ENCODE peak calls at places on chromosomes 3 and 15, in six cellular contexts. L, U, I, T, A and Y are unnamed samples.

GRCh38 chr3:8443829-8444791 is 57.5 kb upstream of the LMCD1 start:
- DNase-seq in I (no peak), A (peak; percentile 92), T (no peak), L (peak; percentile 97), U (peak; percentile 74), Y (no peak)

GRCh38 chr3:5264896-5265770 is 77.6 kb downstream of the EDEM1 start:
- DNase-seq in T (no peak), I (no peak), U (no peak), A (no peak), L (no peak), Y (no peak)

GRCh38 chr3:17431004-17431403 is 311.4 kb downstream of the TBC1D5 start:
- DNase-seq in T (no peak), A (no peak), U (no peak), I (peak; percentile 14), L (peak; percentile 2), Y (no peak)

GRCh38 chr3:25783661-25784512 is 644 bp upstream of the NGLY1 start:
- DNase-seq in T (peak; percentile 81), I (peak; percentile 33), U (no peak), L (peak; percentile 11), A (no peak), Y (peak; percentile 20)

GRCh38 chr15:91604122-91604521 is 249.4 kb upstream of the SLCO3A1 start:
- DNase-seq in T (no peak), L (no peak), U (no peak), I (no peak), A (no peak), Y (no peak)

GRCh38 chr3:195256639-195257453 is 14.1 kb downstream of the XXYLT1 start:
- DNase-seq in A (no peak), L (no peak), T (peak; percentile 49), U (no peak), I (no peak), Y (no peak)

GRCh38 chr15:93028632-93029612 is 60.1 kb downstream of the RGMA start:
- DNase-seq in T (no peak), I (no peak), L (no peak), U (peak; percentile 90), A (peak; percentile 93), Y (no peak)

GRCh38 chr15:98067339-98067738 is 106.8 kb downstream of the ARRDC4 start:
- DNase-seq in T (no peak), U (no peak), A (no peak), I (no peak), L (no peak), Y (no peak)

GRCh38 chr3:19739504-19739903 is 194.5 kb downstream of the EFHB start:
- DNase-seq in I (no peak), A (no peak), T (no peak), U (no peak), L (no peak), Y (no peak)

GRCh38 chr3:110858549-110858948 is 213.1 kb upstream of the NECTIN3 start:
- DNase-seq in T (no peak), L (no peak), U (no peak), A (no peak), I (no peak), Y (no peak)

GRCh38 chr3:192079098-192079497 is 618.1 kb downstream of the PYDC2 start:
- DNase-seq in I (no peak), L (no peak), U (no peak), T (no peak), A (no peak), Y (no peak)

GRCh38 chr3:153602801-153603200 is 440.8 kb downstream of the RAP2B start:
- DNase-seq in T (no peak), U (no peak), I (no peak), A (no peak), L (no peak), Y (no peak)

GRCh38 chr3:107752202-107752990 is 229.6 kb downstream of the BBX start:
- DNase-seq in T (no peak), A (no peak), L (no peak), I (no peak), U (no peak), Y (no peak)

GRCh38 chr15:57865294-57865693 is 158.8 kb downstream of the POLR2M start:
- DNase-seq in A (no peak), T (no peak), L (no peak), U (no peak), I (no peak), Y (no peak)

GRCh38 chr3:146772211-146772743 is 167.1 kb upstream of the PLSCR5 start:
- DNase-seq in L (no peak), U (peak; percentile 17), T (no peak), I (no peak), A (no peak), Y (no peak)

GRCh38 chr3:35733276-35733675 is 94.0 kb downstream of the ARPP21 start:
- DNase-seq in U (no peak), I (no peak), T (no peak), A (no peak), L (no peak), Y (no peak)

GRCh38 chr3:108060331-108060730 is 30.5 kb downstream of the CD47 start:
- DNase-seq in A (no peak), I (no peak), L (no peak), T (no peak), U (no peak), Y (no peak)

GRCh38 chr3:190012314-190012782 is 108.3 kb downstream of the P3H2 start:
- DNase-seq in A (no peak), U (no peak), T (no peak), L (peak; percentile 19), I (no peak), Y (no peak)

GRCh38 chr3:63960048-63960711 is 48.0 kb upstream of the SCAANT1 start:
- DNase-seq in L (peak; percentile 34), A (no peak), U (no peak), T (no peak), I (peak; percentile 6), Y (no peak)

GRCh38 chr3:171295502-171296373 is 164.5 kb downstream of the TNIK start:
- DNase-seq in T (no peak), L (no peak), A (no peak), U (no peak), I (no peak), Y (no peak)

GRCh38 chr15:47861186-47861585 is 143.9 kb downstream of the SEMA6D start:
- DNase-seq in T (no peak), A (no peak), U (no peak), I (no peak), L (no peak), Y (no peak)

GRCh38 chr15:43912991-43913927 is 86.5 kb downstream of the WDR76 start:
- DNase-seq in A (peak; percentile 79), L (peak; percentile 93), I (no peak), U (no peak), T (no peak), Y (no peak)

GRCh38 chr3:4826237-4827100 is 152.8 kb upstream of the BHLHE40 start:
- DNase-seq in A (peak; percentile 95), I (peak; percentile 19), U (peak; percentile 88), T (no peak), L (no peak), Y (no peak)